ENCODE peak calls at places on chromosome 1, in six cellular contexts. X is IMR-90, O is mesenchymal stem cell, I is H9, T is neuronal stem cell, H is H1. L is an unnamed sample.

GRCh38 chr1:10495942-10496341 is 21.2 kb downstream of the PEX14 start:
- DNase-seq in T (no peak), X (no peak), O (no peak), I (no peak), H (no peak), L (no peak)

GRCh38 chr1:236365999-236366570 is 28.0 kb upstream of the EDARADD start:
- DNase-seq in I (no peak), T (no peak), X (no peak), O (no peak), H (no peak), L (no peak)

GRCh38 chr1:23787701-23788100 is 3.2 kb upstream of the LYPLA2 start:
- DNase-seq in O (no peak), T (no peak), I (no peak), X (no peak), H (no peak), L (no peak)

GRCh38 chr1:168636642-168637111 is 60.3 kb downstream of the XCL1 start:
- DNase-seq in T (no peak), X (no peak), H (no peak), I (no peak), O (peak), L (peak)

GRCh38 chr1:54335396-54336056 is 70.7 kb downstream of the SSBP3 start:
- DNase-seq in O (peak), H (no peak), X (peak), T (no peak), I (no peak), L (peak)

GRCh38 chr1:91511386-91511785 is 10.7 kb downstream of the CDC7 start:
- DNase-seq in I (no peak), T (no peak), O (peak), H (no peak), X (peak), L (peak)

GRCh38 chr1:19643602-19644419 is at the start of gene NBL1:
- DNase-seq in T (no peak), X (peak), O (peak), I (no peak), H (no peak), L (no peak)

GRCh38 chr1:189021577-189021976 is 1456.1 kb downstream of the BRINP3 start:
- DNase-seq in I (no peak), O (no peak), T (no peak), X (no peak), H (no peak), L (no peak)

GRCh38 chr1:235720544-235720943 is 71.0 kb upstream of the GNG4 start:
- DNase-seq in O (no peak), X (peak), T (no peak), I (no peak), H (no peak), L (no peak)

GRCh38 chr1:187281085-187281484 is 452.3 kb downstream of the PLA2G4A start:
- DNase-seq in I (no peak), T (no peak), X (no peak), H (no peak), O (no peak), L (no peak)

GRCh38 chr1:187275346-187275745 is 446.6 kb downstream of the PLA2G4A start:
- DNase-seq in O (no peak), T (no peak), H (no peak), I (no peak), X (no peak), L (no peak)

GRCh38 chr1:187280051-187280450 is 451.3 kb downstream of the PLA2G4A start:
- DNase-seq in H (no peak), O (no peak), X (no peak), T (no peak), I (no peak), L (no peak)

GRCh38 chr1:187276677-187277076 is 447.9 kb downstream of the PLA2G4A start:
- DNase-seq in T (no peak), O (no peak), I (no peak), H (no peak), X (no peak), L (no peak)

GRCh38 chr1:187275985-187276580 is 447.3 kb downstream of the PLA2G4A start:
- DNase-seq in I (no peak), O (no peak), T (no peak), H (no peak), X (no peak), L (no peak)
- H2BK15ac ChIP-seq in I (no peak), O (no peak), T (no peak), H (no peak), X (no peak), L (no peak)

GRCh38 chr1:156813298-156813697 is 3.4 kb downstream of the SH2D2A start:
- DNase-seq in T (no peak), O (no peak), I (no peak), X (no peak), H (no peak), L (no peak)

GRCh38 chr1:156815307-156815826 is 1.3 kb downstream of the SH2D2A start:
- DNase-seq in O (peak), T (no peak), X (peak), I (no peak), H (no peak), L (peak)

GRCh38 chr1:156813750-156814570 is 2.7 kb downstream of the SH2D2A start:
- DNase-seq in H (peak), O (peak), T (peak), X (peak), I (peak), L (peak)

GRCh38 chr1:156815851-156816536 is 654 bp downstream of the SH2D2A start:
- DNase-seq in T (no peak), O (no peak), H (no peak), I (no peak), X (no peak), L (no peak)

DNA sequence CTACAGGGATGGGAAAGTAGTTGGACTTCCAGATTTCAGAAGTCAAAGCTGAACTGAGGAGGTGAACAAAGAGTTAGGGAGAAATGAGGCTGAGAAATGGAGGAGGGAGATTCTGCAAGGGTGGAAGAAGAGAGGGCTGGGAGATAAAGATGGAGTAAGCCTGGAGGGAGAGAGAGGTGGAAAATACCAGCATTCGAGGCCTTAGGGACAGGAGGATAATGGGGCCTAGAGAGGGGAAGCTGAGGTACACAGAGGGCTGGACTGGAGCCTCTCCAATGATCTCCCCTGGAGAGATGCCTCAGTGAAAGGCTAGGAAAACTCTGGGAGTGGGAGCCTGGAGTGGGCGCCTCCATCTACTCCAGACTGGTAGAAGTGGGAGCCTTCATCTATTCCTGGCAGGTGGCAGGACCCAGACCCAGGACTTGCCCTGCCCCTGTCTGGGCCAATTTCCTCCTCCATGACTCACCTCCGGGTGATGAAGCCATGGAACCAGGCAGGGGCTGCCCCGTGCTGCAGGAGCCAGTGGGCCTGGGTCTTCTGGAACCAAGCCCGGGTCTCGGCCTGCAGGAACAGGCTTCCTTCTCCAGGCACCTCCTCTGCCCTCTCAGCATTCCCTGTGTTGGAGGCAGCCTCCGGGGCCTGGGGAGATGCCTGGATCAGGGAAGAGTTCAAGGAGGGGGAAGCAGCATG is 1.9 kb downstream of the SH2D2A start:
- DNase-seq in O (no peak), X (no peak), H (no peak), I (no peak), T (no peak), L (no peak)
- H3K27ac ChIP-seq in O (no peak), X (no peak), H (no peak), I (no peak), T (no peak), L (no peak)

DNA sequence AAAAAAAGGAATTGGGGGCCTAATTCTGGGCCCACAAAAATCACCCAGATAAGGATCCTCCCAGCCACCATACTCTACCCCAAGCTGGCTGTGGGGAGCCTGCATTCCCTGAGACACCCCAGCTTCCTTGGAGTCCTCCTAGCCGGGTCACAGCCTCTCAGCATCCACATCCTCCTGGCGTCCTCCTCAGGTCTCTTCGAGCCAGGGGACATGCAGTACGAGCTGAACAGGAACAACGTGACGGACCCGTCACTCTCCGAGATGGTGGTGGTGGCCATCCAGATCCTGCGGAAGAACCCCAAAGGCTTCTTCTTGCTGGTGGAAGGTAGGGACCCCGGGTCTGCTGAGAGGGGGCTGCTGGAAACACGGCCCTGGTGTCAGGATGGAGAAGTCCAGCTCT is 64.3 kb downstream of the ALPL start:
- DNase-seq in H (no peak), I (no peak), O (no peak), X (no peak), T (no peak), L (no peak)
- H2BK15ac ChIP-seq in H (no peak), I (no peak), O (no peak), X (no peak), T (no peak), L (no peak)

DNA sequence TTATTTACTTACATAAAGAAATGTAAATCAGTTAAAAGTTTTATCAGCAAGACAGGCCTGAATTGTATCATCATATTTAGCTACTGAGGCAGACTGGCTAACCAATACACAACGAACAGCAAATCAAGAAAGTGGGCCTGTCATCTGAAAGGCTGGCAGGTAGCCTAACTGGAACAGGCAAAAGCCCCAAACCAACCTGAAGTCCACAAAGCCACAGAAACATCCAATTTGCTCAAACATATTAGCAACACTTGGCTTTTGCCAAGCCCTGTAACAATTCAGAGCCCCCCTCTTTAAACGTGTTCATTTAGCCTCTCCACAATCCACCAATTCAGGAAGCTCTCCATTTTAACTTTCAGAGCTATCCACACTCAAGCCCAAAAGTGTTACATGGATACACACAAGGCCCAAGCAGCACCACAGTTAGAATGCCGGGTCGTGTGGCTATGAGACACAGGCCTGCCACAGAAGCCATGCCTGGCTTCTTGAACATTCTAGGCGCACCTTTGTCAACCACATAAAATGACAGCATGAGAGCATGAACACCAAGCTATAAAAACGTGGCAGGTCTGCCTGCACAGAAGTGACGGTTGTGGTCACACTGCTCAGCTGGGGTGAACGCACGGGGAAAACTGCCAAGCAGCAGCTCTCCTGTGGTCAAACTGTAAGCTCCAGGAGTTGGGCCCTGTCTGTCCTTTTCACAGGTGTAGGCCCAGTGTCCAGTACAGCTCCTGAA is 49.3 kb downstream of the CD34 start:
- DNase-seq in I (no peak), X (no peak), T (no peak), H (no peak), O (no peak), L (no peak)
- H3K27ac ChIP-seq in I (no peak), X (peak), T (no peak), H (no peak), O (no peak), L (no peak)

GRCh38 chr1:245118806-245119205 is 36.0 kb upstream of the KIF26B start:
- DNase-seq in H (no peak), T (no peak), I (no peak), X (no peak), O (no peak), L (no peak)
- H2BK15ac ChIP-seq in H (no peak), T (no peak), I (no peak), X (no peak), O (no peak), L (no peak)

L was measured in mesendoderm.